ENCODE peak calls at places on chromosomes 6 and 20, in five cellular contexts. H is iris pigment epithelial cell, M is mesothelial cell of epicardium, C is progenitor cell of endocrine pancreas, A is EL. R is an unnamed sample.

GRCh38 chr20:8389381-8390368 is 257.6 kb downstream of the PLCB1 start:
- DNase-seq in H (peak; percentile 51), M (no peak), C (no peak), A (peak; percentile 50), R (peak; percentile 15)

GRCh38 chr20:46348231-46348803 is 40.0 kb upstream of the CDH22 start:
- DNase-seq in H (peak; percentile 55), M (no peak), C (no peak), A (no peak), R (no peak)

GRCh38 chr6:170030284-170031095 is 260.4 kb downstream of the DLL1 start:
- DNase-seq in H (no peak), M (peak; percentile 28), C (no peak), A (no peak), R (no peak)

GRCh38 chr6:124658053-124658452 is 304.2 kb upstream of the RNF217 start:
- DNase-seq in H (no peak), M (no peak), C (no peak), A (no peak), R (no peak)

GRCh38 chr6:52509281-52510212 is 67.3 kb downstream of the TRAM2 start:
- DNase-seq in H (no peak), M (no peak), C (no peak), A (peak; percentile 88), R (peak; percentile 89)

GRCh38 chr6:51855310-51856082 is 231.9 kb downstream of the PKHD1 start:
- DNase-seq in H (peak; percentile 54), M (no peak), C (no peak), A (peak; percentile 45), R (peak; percentile 46)

GRCh38 chr6:149903938-149904611 is 6.2 kb upstream of the RAET1E start:
- DNase-seq in H (no peak), M (no peak), C (no peak), A (no peak), R (no peak)

GRCh38 chr6:153425536-153425935 is 294.5 kb upstream of the RGS17 start:
- DNase-seq in H (no peak), M (no peak), C (no peak), A (no peak), R (no peak)

GRCh38 chr6:165794179-165794601 is 131.1 kb upstream of the PDE10A start:
- DNase-seq in H (no peak), M (no peak), C (no peak), A (no peak), R (no peak)

GRCh38 chr6:130467595-130467994 is 101.8 kb downstream of the TMEM200A start:
- DNase-seq in H (no peak), M (no peak), C (no peak), A (no peak), R (no peak)

GRCh38 chr6:31497595-31498476 is at the start of gene MICB:
- DNase-seq in H (peak; percentile 91), M (peak; percentile 57), C (peak; percentile 51), A (peak; percentile 89), R (peak; percentile 65)

GRCh38 chr6:39948156-39948850 is 14.0 kb upstream of the MOCS1 start:
- DNase-seq in H (no peak), M (no peak), C (no peak), A (no peak), R (no peak)

GRCh38 chr20:59331721-59332329 is 31.4 kb downstream of the EDN3 start:
- DNase-seq in H (no peak), M (no peak), C (no peak), A (no peak), R (no peak)

GRCh38 chr6:32073066-32073465 is 34.9 kb downstream of the CYP21A2 start:
- DNase-seq in H (no peak), M (no peak), C (no peak), A (no peak), R (no peak)

GRCh38 chr20:17816804-17817590 is 117.2 kb downstream of the BANF2 start:
- DNase-seq in H (no peak), M (no peak), C (no peak), A (peak; percentile 38), R (peak; percentile 25)

GRCh38 chr20:50670126-50670862 is 21.0 kb downstream of the RIPOR3 start:
- DNase-seq in H (no peak), M (no peak), C (no peak), A (no peak), R (no peak)

GRCh38 chr6:166766769-166767168 is 139.7 kb upstream of the RPS6KA2 start:
- DNase-seq in H (no peak), M (peak; percentile 33), C (no peak), A (no peak), R (no peak)

GRCh38 chr6:46972521-46972920 is 50.8 kb upstream of the ADGRF5 start:
- DNase-seq in H (no peak), M (no peak), C (no peak), A (no peak), R (no peak)

GRCh38 chr6:149454405-149454848 is 30.4 kb downstream of the ZC3H12D start:
- DNase-seq in H (peak; percentile 79), M (no peak), C (no peak), A (peak; percentile 96), R (peak; percentile 88)

GRCh38 chr20:62766716-62767115 is 29.6 kb upstream of the MRGBP start:
- DNase-seq in H (no peak), M (peak; percentile 65), C (no peak), A (no peak), R (no peak)

GRCh38 chr20:59006864-59007757 is at the start of gene CTSZ:
- DNase-seq in H (no peak), M (peak; percentile 65), C (peak; percentile 25), A (peak; percentile 48), R (peak; percentile 26)

GRCh38 chr20:37575884-37576283 is 48.2 kb upstream of the BLCAP start:
- DNase-seq in H (no peak), M (no peak), C (no peak), A (no peak), R (no peak)

GRCh38 chr6:24874128-24874527 is 61.6 kb downstream of the RIPOR2 start:
- DNase-seq in H (no peak), M (no peak), C (no peak), A (no peak), R (no peak)

GRCh38 chr6:145017516-145017915 is 717.8 kb downstream of the EPM2A start:
- DNase-seq in H (peak; percentile 18), M (no peak), C (no peak), A (no peak), R (peak; percentile 34)

GRCh38 chr20:59002388-59002787 is 4.7 kb downstream of the CTSZ start:
- DNase-seq in H (no peak), M (no peak), C (no peak), A (no peak), R (no peak)

GRCh38 chr6:2158596-2159271 is 86.7 kb downstream of the GMDS start:
- DNase-seq in H (no peak), M (no peak), C (no peak), A (peak; percentile 20), R (peak; percentile 29)

GRCh38 chr6:80468398-80468797 is 361.9 kb downstream of the BCKDHB start:
- DNase-seq in H (no peak), M (no peak), C (no peak), A (no peak), R (no peak)

GRCh38 chr20:43846516-43846905 is 68.1 kb upstream of the TOX2 start:
- DNase-seq in H (no peak), M (no peak), C (no peak), A (no peak), R (no peak)

GRCh38 chr6:133917781-133918180 is 28.9 kb downstream of the TCF21 start:
- DNase-seq in H (no peak), M (no peak), C (no peak), A (no peak), R (no peak)

GRCh38 chr20:51402201-51402600 is 140.3 kb downstream of the NFATC2 start:
- DNase-seq in H (peak; percentile 84), M (no peak), C (no peak), A (no peak), R (no peak)

GRCh38 chr20:44180814-44181213 is 6.2 kb downstream of the JPH2 start:
- DNase-seq in H (peak; percentile 6), M (peak; percentile 42), C (no peak), A (no peak), R (peak; percentile 93)

GRCh38 chr6:52009736-52010135 is 77.7 kb downstream of the PKHD1 start:
- DNase-seq in H (no peak), M (no peak), C (no peak), A (no peak), R (no peak)